ENCODE peak calls at places on chromosome 22, in nine cellular contexts. J is IMR-90, C is upper lobe of left lung, L is pancreas, N is PC-3, T is DND-41, M is gastrocnemius medialis, I is cardiac muscle cell, O is psoas muscle. B is an unnamed sample. For H3K9me3 and H3K4me1, the result is how much of the 10 kb centered on the place peaks cover.

GRCh38 chr22:48979482-48979881 is 848.2 kb downstream of the BRD1 start:
- DNase-seq in J (no peak), C (no peak), L (no peak), N (no peak), T (no peak), M (no peak), I (no peak), O (no peak), B (no peak)

GRCh38 chr22:39173787-39174497 is 21.5 kb upstream of the CBX7 start:
- DNase-seq in J (no peak), C (no peak), L (no peak), N (no peak), T (no peak), M (no peak), I (peak), O (no peak), B (no peak)

GRCh38 chr22:29023172-29023796 is 38.3 kb downstream of the C22orf31 start:
- DNase-seq in J (no peak), C (no peak), L (no peak), N (no peak), T (no peak), M (no peak), I (no peak), O (no peak), B (no peak)

GRCh38 chr22:44648085-44648820 is 53.8 kb upstream of the PRR5 start:
- DNase-seq in J (peak), C (peak), L (no peak), N (no peak), T (no peak), M (no peak), I (no peak), O (peak), B (no peak)

GRCh38 chr22:37887610-37888378 is 18.3 kb upstream of the MICALL1 start:
- DNase-seq in J (peak), C (no peak), L (no peak), N (peak), T (no peak), M (peak), I (peak), O (peak), B (no peak)

GRCh38 chr22:28867191-28867590 is 16.2 kb upstream of the ZNRF3 start:
- DNase-seq in J (no peak), C (no peak), L (no peak), N (no peak), T (no peak), M (no peak), I (no peak), O (no peak), B (no peak)

GRCh38 chr22:31635638-31636306 is 26.2 kb downstream of the PISD start:
- DNase-seq in J (no peak), C (no peak), L (no peak), N (no peak), T (no peak), M (no peak), I (no peak), O (no peak), B (no peak)

GRCh38 chr22:29308791-29309262 is 2.4 kb downstream of the GAS2L1 start:
- DNase-seq in J (peak), C (no peak), L (no peak), N (peak), T (no peak), M (no peak), I (peak), O (no peak), B (no peak)

GRCh38 chr22:45995405-45996101 is 18.6 kb upstream of the WNT7B start:
- DNase-seq in J (no peak), C (no peak), L (no peak), N (no peak), T (no peak), M (no peak), I (no peak), O (peak), B (no peak)

GRCh38 chr22:49404020-49404419 is 423.7 kb downstream of the BRD1 start:
- DNase-seq in J (no peak), C (no peak), L (no peak), N (no peak), T (no peak), M (no peak), I (no peak), O (no peak), B (no peak)

GRCh38 chr22:45318558-45319318 is 9.0 kb downstream of the FAM118A start:
- DNase-seq in J (peak), C (no peak), L (no peak), N (no peak), T (peak), M (no peak), I (peak), O (no peak), B (no peak)

GRCh38 chr22:48380016-48380665 is 1447.5 kb downstream of the BRD1 start:
- DNase-seq in J (no peak), C (peak), L (no peak), N (no peak), T (no peak), M (no peak), I (no peak), O (no peak), B (no peak)

GRCh38 chr22:31800065-31800464 is 46.2 kb downstream of the DEPDC5 start:
- DNase-seq in J (peak), C (no peak), L (no peak), N (peak), T (no peak), M (no peak), I (no peak), O (no peak), B (no peak)

GRCh38 chr22:39178206-39179111 is 26.0 kb upstream of the CBX7 start:
- DNase-seq in J (peak), C (no peak), L (no peak), N (peak), T (no peak), M (no peak), I (peak), O (no peak), B (no peak)

GRCh38 chr22:37229012-37229804 is 14.9 kb downstream of the RAC2 start:
- DNase-seq in J (peak), C (no peak), L (no peak), N (peak), T (peak), M (no peak), I (peak), O (no peak), B (no peak)

GRCh38 chr22:31490496-31490925 is 869 bp upstream of the EIF4ENIF1 start:
- DNase-seq in J (peak), C (no peak), L (peak), N (peak), T (peak), M (peak), I (peak), O (peak), B (peak)

GRCh38 chr22:20249797-20250354 is 18.2 kb downstream of the RTN4R start:
- DNase-seq in J (peak), C (no peak), L (no peak), N (no peak), T (no peak), M (no peak), I (peak), O (peak), B (no peak)

GRCh38 chr22:29695129-29695926 is 24.5 kb upstream of the CABP7 start:
- DNase-seq in J (no peak), C (peak), L (no peak), N (no peak), T (no peak), M (peak), I (no peak), O (peak), B (no peak)

GRCh38 chr22:32567544-32567943 is 92.9 kb downstream of the FBXO7 start:
- DNase-seq in J (no peak), C (no peak), L (no peak), N (no peak), T (no peak), M (no peak), I (no peak), O (no peak), B (no peak)

GRCh38 chr22:49738566-49738965 is 89.1 kb downstream of the BRD1 start:
- DNase-seq in J (no peak), C (no peak), L (no peak), N (no peak), T (no peak), M (no peak), I (no peak), O (no peak), B (no peak)

GRCh38 chr22:43889366-43890253 is 2.2 kb downstream of the PNPLA5 start:
- DNase-seq in J (peak), C (no peak), L (no peak), N (peak), T (no peak), M (peak), I (peak), O (no peak), B (no peak)

GRCh38 chr22:32822188-32822877 is 20.8 kb downstream of the TIMP3 start:
- DNase-seq in J (no peak), C (no peak), L (no peak), N (no peak), T (no peak), M (no peak), I (no peak), O (no peak), B (no peak)

GRCh38 chr22:38959574-38959973 is 2.2 kb downstream of the APOBEC3A start:
- DNase-seq in J (no peak), C (no peak), L (no peak), N (no peak), T (no peak), M (no peak), I (no peak), O (no peak), B (no peak)

GRCh38 chr22:47325249-47325648 is 562.8 kb downstream of the TBC1D22A start:
- DNase-seq in J (no peak), C (no peak), L (no peak), N (no peak), T (no peak), M (no peak), I (no peak), O (no peak), B (no peak)
- H3K9me3 ChIP-seq in J (under half), C (under half), L (under half), N (under half), T (under half), M (under half), I (under half), O (under half), B (under half)

GRCh38 chr22:24066872-24067271 is 55.8 kb downstream of the CABIN1 start:
- DNase-seq in J (no peak), C (no peak), L (no peak), N (no peak), T (no peak), M (no peak), I (no peak), O (no peak), B (no peak)

GRCh38 chr22:24067587-24068376 is 56.7 kb downstream of the CABIN1 start:
- DNase-seq in J (no peak), C (no peak), L (peak), N (no peak), T (no peak), M (peak), I (no peak), O (no peak), B (no peak)

GRCh38 chr22:24069721-24070120 is 58.6 kb downstream of the CABIN1 start:
- DNase-seq in J (no peak), C (no peak), L (no peak), N (no peak), T (no peak), M (no peak), I (no peak), O (no peak), B (no peak)

GRCh38 chr22:24068717-24069116 is 57.6 kb downstream of the CABIN1 start:
- DNase-seq in J (no peak), C (no peak), L (no peak), N (no peak), T (no peak), M (no peak), I (no peak), O (no peak), B (no peak)

GRCh38 chr22:24068377-24068680 is 57.2 kb downstream of the CABIN1 start:
- DNase-seq in J (no peak), C (no peak), L (no peak), N (no peak), T (no peak), M (no peak), I (no peak), O (no peak), B (no peak)
- H3K4me1 ChIP-seq in J (under half), C (under half), L (under half), N (under half), T (under half), M (under half), I (under half), O (under half), B (under half)

DNA sequence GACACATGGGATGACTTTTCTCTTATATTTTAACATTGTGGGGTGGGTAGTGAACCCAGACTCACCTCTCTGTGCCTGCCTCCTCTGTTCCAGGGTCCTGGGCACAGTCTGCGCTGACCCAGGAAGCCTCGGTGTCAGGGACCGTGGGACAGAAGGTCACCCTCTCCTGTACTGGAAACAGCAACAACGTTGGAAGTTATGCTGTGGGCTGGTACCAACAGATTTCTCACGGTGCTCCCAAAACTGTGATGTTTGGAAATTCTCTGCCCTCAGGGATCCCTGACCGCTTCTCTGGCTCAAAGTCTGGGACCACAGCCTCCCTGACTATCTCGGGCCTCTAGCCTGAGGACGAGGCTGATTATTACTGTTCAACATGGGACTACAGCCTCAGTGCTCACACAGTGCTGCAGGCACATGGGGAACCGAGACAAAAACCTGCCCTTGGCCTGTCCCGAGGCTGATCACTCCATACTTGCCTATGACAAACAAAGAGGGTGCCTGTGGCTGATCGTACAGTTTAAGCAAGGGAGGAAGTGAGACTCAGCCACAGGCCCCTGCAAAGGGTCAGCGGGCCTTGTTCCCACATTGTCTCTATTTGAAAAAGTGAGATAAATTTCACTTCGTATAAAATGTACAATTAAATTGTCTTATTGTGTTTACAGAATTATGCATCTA is 43.7 kb upstream of the TOP3B start:
- DNase-seq in J (no peak), C (no peak), L (no peak), N (no peak), T (no peak), M (no peak), I (no peak), O (no peak), B (no peak)
- H3K4me3 ChIP-seq in J (no peak), C (no peak), L (no peak), N (no peak), T (no peak), M (no peak), I (no peak), O (no peak), B (no peak)

DNA sequence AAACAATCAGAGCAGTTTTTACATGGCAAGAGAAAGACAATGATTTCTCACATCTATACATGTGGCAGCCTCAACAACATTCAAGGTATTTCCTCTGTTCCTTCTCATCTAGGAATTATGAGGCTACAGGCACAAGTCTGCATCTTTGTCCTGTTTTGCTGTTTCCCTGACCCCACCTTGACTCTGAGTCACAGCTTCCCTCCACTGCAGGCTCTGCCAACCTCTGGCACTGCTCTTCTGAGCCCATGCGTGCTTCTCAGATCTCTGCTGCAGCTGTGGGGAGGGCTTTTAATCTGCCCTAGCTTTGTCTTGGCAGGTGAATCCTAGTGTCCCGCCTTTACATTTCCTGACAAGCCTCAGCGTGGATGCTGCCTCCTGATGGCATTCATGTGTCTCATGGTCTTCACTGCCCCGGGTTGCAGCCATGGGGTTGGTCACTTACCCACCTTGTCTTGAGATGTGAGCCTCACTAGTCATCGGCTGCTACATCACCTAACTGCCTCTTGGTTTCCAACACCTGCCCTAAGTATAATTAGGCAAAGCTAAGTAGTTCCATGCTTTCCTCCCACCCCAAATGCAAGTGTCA is 578.5 kb downstream of the TBC1D22A start:
- DNase-seq in J (no peak), C (no peak), L (no peak), N (peak), T (no peak), M (no peak), I (no peak), O (no peak), B (no peak)
- H3K9me3 ChIP-seq in J (under half), C (under half), L (under half), N (under half), T (under half), M (under half), I (under half), O (under half), B (under half)

DNA sequence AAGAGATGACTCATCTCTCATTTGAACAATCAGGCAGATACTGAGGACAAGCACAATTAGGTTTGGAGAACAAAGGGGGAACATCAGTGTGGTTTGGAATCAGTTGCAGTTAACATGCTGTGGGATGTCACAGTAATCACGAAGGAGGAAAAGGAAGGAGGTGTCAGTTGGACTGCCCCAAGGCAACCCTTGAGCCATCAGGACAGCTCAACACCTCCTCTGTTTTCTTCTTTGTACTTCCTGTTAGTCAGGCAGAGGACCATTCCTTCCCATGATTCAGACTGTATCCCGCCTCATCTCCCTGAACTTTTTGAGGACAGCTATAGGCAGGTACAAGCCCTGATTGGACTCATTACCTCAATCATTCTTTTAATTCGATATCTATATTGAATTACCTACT is 473.6 kb upstream of the ISX start:
- DNase-seq in J (no peak), C (no peak), L (no peak), N (no peak), T (no peak), M (no peak), I (no peak), O (no peak), B (no peak)
- H3K4me1 ChIP-seq in J (under half), C (under half), L (under half), N (under half), T (under half), M (under half), I (under half), O (under half), B (under half)

GRCh38 chr22:41561788-41562187 is 978 bp downstream of the CSDC2 start:
- DNase-seq in J (no peak), C (no peak), L (peak), N (no peak), T (no peak), M (no peak), I (no peak), O (no peak), B (no peak)
- H3K4me3 ChIP-seq in J (peak), C (peak), L (peak), N (no peak), T (no peak), M (no peak), I (no peak), O (peak), B (no peak)

DNA sequence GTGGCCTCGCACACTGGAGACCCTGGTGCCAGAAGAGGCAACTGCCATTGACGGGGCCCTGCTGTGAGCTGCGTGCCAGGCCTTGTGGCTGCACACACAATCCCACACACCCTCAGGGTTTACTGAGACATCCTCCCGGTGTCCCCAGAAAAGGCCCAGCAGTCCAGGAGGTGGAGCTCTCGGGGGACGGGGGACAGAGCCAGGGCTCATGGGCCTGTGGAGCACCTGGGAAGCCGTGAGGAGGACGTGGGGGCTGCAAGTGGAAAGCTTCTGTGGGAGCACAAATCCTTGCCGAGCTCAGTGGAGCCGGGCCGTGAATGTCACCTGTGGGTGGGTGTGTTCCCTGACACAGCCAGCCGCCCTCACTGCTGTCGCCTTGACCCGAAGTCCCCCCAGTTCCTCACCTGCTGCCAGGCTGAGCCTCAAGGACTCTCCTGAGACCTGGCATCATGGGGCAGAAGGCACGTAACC is 609.7 kb downstream of the TBC1D22A start:
- DNase-seq in J (no peak), C (no peak), L (no peak), N (no peak), T (no peak), M (no peak), I (no peak), O (no peak), B (no peak)
- H3K9me3 ChIP-seq in J (under half), C (under half), L (under half), N (under half), T (under half), M (under half), I (under half), O (under half), B (under half)

DNA sequence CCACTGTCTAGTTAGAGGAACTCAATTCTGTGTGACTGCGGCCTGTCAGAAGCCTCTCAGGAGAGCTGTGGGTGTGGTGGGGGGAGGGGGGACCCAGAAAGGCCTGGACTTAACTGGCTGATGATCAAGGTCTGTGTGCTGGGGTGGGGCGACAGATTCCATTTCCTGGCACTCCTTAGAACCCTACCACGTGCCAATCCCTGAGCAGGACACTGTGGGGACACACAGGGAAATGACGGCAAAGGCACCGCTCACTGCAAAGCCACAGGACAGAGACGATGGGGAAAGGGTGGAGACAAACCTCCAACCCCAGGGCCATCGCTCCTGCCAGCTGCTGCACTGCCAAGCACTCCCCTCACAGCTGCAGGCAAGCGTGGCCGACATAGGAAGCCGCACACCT is 58.4 kb upstream of the BID start:
- DNase-seq in J (no peak), C (no peak), L (no peak), N (no peak), T (no peak), M (peak), I (no peak), O (no peak), B (no peak)
- H3K4me1 ChIP-seq in J (under half), C (under half), L (under half), N (under half), T (under half), M (half or more), I (under half), O (half or more), B (under half)

DNA sequence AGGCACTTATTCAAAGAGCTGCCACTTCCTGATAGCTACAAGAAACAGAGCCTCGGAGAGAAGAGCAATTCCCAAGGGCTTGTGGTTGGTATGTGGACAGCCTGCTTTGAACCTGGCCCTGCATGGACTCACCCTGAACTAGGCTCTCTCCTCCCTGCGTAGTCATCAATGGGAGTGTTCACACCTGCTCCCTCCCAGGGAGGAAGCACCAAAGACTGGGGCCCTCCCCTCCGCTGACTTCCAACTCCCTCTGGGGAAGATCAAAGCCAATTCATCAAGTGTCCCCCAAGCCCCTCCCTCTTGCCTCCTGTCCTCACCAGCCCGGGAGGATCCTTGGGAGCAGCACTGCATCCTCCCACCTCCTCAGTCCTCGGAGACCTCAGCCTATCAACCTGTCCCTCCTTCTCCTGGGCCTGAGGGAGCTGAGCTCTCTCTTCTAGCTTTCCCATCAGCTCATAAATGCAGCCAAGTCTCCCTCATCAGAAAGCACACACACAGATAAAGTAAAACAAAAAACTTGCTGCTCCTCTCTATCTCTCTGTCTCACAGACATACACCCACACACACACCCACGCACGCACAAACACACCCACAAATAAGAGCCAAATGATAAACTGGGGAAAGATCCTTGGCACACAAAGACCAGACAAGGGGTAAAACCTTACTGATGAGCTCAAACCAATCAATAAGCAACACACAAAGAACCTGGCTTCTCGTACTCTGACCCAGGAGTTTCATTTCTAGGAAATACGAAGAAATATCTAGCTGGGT is 3.3 kb downstream of the A4GALT start:
- DNase-seq in J (no peak), C (no peak), L (no peak), N (no peak), T (peak), M (no peak), I (peak), O (no peak), B (no peak)
- H3K4me3 ChIP-seq in J (no peak), C (no peak), L (no peak), N (no peak), T (no peak), M (no peak), I (no peak), O (no peak), B (no peak)

B was measured in iPS DF 6.9.